ENCODE peak calls at places on chromosomes 16 and 17, in six cellular contexts. I is heart right ventricle, M is H9, F is fibroblast of lung, Y is ovary, Q is HepG2. S is an unnamed sample.

GRCh38 chr16:57893559-57894389 is 77.2 kb downstream of the CNGB1 start:
- DNase-seq in Y (no peak), F (peak), I (no peak), Q (peak), M (no peak), S (no peak)

GRCh38 chr16:69474447-69474846 is 50.0 kb downstream of the CYB5B start:
- DNase-seq in Q (no peak), F (no peak), Y (no peak), I (no peak), M (no peak), S (no peak)

GRCh38 chr17:64385187-64386083 is 5.2 kb downstream of the PECAM1 start:
- DNase-seq in M (no peak), F (peak), Q (peak), I (peak), Y (peak), S (no peak)

GRCh38 chr17:78318843-78319242 is 41.0 kb downstream of the SOCS3 start:
- DNase-seq in F (no peak), I (no peak), M (no peak), Q (no peak), Y (no peak), S (no peak)

GRCh38 chr16:528111-529011 is 849 bp downstream of the CAPN15 start:
- DNase-seq in F (peak), Y (peak), Q (no peak), M (no peak), I (no peak), S (no peak)

GRCh38 chr17:62696726-62697490 is 69.4 kb downstream of the MRC2 start:
- DNase-seq in Q (no peak), M (no peak), Y (peak), F (no peak), I (no peak), S (no peak)

GRCh38 chr17:64103751-64104364 is 26.1 kb downstream of the ERN1 start:
- DNase-seq in M (no peak), Q (no peak), Y (no peak), I (no peak), F (peak), S (no peak)

GRCh38 chr17:72372185-72372584 is 251.4 kb downstream of the SOX9 start:
- DNase-seq in Y (no peak), F (peak), M (no peak), I (no peak), Q (no peak), S (no peak)

GRCh38 chr16:75460441-75460840 is 4.0 kb downstream of the TMEM170A start:
- DNase-seq in F (no peak), M (no peak), Q (no peak), I (no peak), Y (peak), S (no peak)

GRCh38 chr16:30005341-30006094 is 5.3 kb downstream of the DOC2A start:
- DNase-seq in F (no peak), I (no peak), M (no peak), Q (peak), Y (peak), S (no peak)

GRCh38 chr17:60920107-60920506 is 242.5 kb downstream of the BCAS3 start:
- DNase-seq in I (no peak), M (no peak), F (no peak), Q (peak), Y (no peak), S (no peak)

GRCh38 chr16:50699345-50700159 is 6.1 kb downstream of the NOD2 start:
- DNase-seq in I (no peak), Q (peak), Y (no peak), F (no peak), M (no peak), S (no peak)

GRCh38 chr16:79598341-79599181 is 2.0 kb downstream of the MAF start:
- DNase-seq in I (peak), Q (no peak), Y (peak), F (peak), M (peak), S (peak)

GRCh38 chr17:79454826-79455225 is 156.0 kb downstream of the RBFOX3 start:
- DNase-seq in Y (no peak), F (no peak), Q (no peak), I (no peak), M (no peak), S (no peak)

GRCh38 chr17:41338961-41339485 is 11.6 kb downstream of the KRT33A start:
- DNase-seq in Q (no peak), F (no peak), I (no peak), Y (no peak), M (no peak), S (no peak)

GRCh38 chr17:39939588-39940419 is 12.3 kb downstream of the LRRC3C start:
- DNase-seq in M (no peak), I (no peak), Y (no peak), Q (no peak), F (peak), S (peak)

GRCh38 chr17:13073013-13073412 is 55.2 kb upstream of the ELAC2 start:
- DNase-seq in I (no peak), F (no peak), M (no peak), Q (no peak), Y (no peak), S (no peak)

GRCh38 chr16:84561291-84561690 is 56.6 kb downstream of the COTL1 start:
- DNase-seq in F (no peak), Q (no peak), Y (no peak), M (peak), I (no peak), S (no peak)

GRCh38 chr16:84559311-84559932 is 55.0 kb upstream of the MEAK7 start:
- DNase-seq in I (no peak), Q (no peak), Y (no peak), F (no peak), M (peak), S (no peak)

GRCh38 chr16:84562174-84562815 is 55.6 kb downstream of the COTL1 start:
- DNase-seq in F (no peak), Q (no peak), I (no peak), M (no peak), Y (no peak), S (no peak)

GRCh38 chr16:84557504-84557903 is 53.0 kb upstream of the MEAK7 start:
- DNase-seq in M (peak), I (no peak), Y (no peak), F (peak), Q (no peak), S (no peak)

DNA sequence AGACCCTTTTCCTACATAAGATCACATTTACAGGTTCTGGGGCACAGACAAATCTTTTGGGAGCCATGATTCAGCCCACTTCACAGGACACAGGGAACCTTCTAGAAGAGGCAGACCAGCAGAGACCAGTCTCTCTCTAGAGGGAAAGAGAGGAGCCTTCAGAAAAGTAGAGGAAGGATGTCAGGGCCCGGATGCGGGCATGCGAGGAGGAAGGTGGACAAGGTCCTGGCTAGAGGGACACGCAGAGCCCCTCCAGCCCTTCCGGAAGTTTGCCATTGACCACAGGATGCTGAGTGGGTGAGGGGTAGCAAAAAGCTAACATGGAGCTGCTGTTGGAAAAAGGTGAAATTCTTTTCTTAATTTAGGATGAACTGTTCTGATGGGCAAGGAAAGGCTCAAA is 55.8 kb upstream of the MEAK7 start:
- DNase-seq in M (no peak), F (no peak), I (no peak), Y (no peak), Q (no peak), S (no peak)
- H3K27ac ChIP-seq in M (no peak), F (no peak), I (no peak), Y (no peak), Q (no peak), S (no peak)

GRCh38 chr17:59903455-59903854 is 10.5 kb downstream of the RPS6KB1 start:
- DNase-seq in Y (no peak), M (no peak), Q (no peak), F (no peak), I (no peak), S (no peak)
- H3K27ac ChIP-seq in Y (no peak), M (no peak), Q (no peak), F (no peak), I (no peak), S (no peak)

DNA sequence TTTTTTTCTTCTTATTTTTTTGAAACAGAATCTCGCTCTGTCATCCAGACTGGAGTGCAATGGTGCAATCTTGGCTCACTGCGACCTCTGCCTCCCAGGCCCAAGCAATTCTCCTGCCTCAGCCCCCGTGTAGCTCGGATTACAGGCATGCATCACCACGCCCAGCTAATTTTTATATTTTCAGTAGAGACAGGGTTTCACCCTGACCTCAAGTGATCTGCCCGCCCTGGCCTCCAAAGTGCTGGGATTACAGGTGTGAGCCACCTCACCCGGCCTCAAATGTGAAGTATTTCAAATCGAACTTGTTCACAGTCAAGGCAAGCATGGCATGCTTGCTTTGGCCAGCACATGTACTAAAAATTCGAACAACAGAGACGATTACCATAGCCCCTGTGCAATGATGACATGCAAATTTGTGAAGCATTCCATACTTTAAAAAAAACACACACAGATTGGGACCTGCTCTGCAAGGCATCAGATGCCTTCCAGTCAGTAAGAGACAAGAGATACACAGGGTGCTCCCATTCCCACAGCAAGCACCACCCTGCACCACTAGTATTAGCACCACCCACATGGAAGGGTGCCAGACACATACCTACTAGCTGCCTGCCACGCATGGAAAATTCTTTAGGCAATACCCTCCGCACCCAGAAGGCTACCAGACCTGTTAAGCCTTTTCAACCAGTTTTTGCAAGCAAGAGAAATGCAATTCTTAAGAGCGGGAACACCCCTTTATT is 47.2 kb downstream of the ANKRD11 start:
- DNase-seq in I (no peak), F (peak), M (no peak), Q (peak), Y (no peak), S (no peak)
- H3K27ac ChIP-seq in I (no peak), F (peak), M (no peak), Q (peak), Y (peak), S (peak)

GRCh38 chr17:9728564-9728963 is 62.8 kb downstream of the DHRS7C start:
- DNase-seq in Q (no peak), M (no peak), F (no peak), I (no peak), Y (no peak), S (no peak)

GRCh38 chr17:9726291-9726690 is 65.1 kb downstream of the DHRS7C start:
- DNase-seq in M (no peak), I (no peak), F (no peak), Y (no peak), Q (no peak), S (no peak)

GRCh38 chr17:9729034-9729650 is 62.2 kb downstream of the DHRS7C start:
- DNase-seq in Y (no peak), I (no peak), M (no peak), F (peak), Q (peak), S (peak)

GRCh38 chr17:9728005-9728404 is 63.4 kb downstream of the DHRS7C start:
- DNase-seq in Q (no peak), M (no peak), F (no peak), Y (no peak), I (no peak), S (no peak)

DNA sequence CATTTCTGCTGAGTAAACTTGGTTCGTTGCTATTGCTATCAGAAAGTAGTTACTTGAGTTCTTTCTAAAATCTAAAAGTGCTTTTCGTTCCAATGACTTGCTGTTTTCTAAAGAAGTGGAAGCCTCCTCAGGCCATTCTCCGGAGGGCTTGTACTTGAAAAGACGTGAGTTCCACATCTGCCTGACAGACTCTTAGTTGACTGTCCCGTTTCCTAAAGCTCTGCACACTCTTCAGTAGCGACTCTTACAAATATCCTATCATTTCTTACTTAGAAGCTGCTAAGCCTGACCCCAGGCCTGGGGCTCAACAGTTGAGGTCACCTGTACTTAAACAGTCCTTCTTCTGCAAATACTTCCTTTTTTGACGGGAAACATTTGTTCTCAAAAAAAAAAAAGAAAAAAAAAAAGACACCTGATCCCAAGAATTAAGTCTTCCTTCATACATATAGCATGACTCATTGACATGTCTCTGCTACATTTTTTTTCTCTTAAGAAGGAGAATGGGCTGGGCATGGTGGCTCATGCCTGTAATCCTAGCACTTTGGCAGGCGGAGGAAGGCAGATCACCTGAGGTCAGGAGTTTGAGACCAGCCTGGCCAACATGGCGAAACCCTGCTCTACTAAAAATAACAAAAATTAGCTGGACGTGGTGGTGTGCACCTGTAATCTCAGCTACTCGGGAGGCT is 61.5 kb downstream of the DHRS7C start:
- DNase-seq in F (peak), M (no peak), I (no peak), Q (no peak), Y (no peak), S (no peak)
- H3K27ac ChIP-seq in F (no peak), M (no peak), I (no peak), Q (no peak), Y (no peak), S (no peak)

GRCh38 chr16:66277311-66278070 is 89.0 kb upstream of the CDH5 start:
- DNase-seq in Y (no peak), I (no peak), F (no peak), Q (no peak), M (peak), S (no peak)
- H3K27ac ChIP-seq in Y (no peak), I (no peak), F (no peak), Q (no peak), M (no peak), S (no peak)